ENCODE peak calls at places on chromosomes 16 and 17, in four cellular contexts. Z is transverse colon, E is upper lobe of right lung, S is AG04450. N is an unnamed sample. For H3K27me3, the result is how much of the 10 kb centered on the place peaks cover.

GRCh38 chr17:35046740-35047283 is 16.7 kb downstream of the RFFL start:
- DNase-seq in Z (no peak), E (no peak), S (no peak), N (no peak)

GRCh38 chr16:27401768-27402568 is at the start of gene IL21R:
- DNase-seq in Z (peak), E (peak), S (no peak), N (no peak)

GRCh38 chr16:84446086-84446485 is 58.4 kb downstream of the MEAK7 start:
- DNase-seq in Z (no peak), E (no peak), S (no peak), N (no peak)

GRCh38 chr16:582614-583331 is 7.1 kb upstream of the RAB40C start:
- DNase-seq in Z (no peak), E (no peak), S (no peak), N (no peak)

GRCh38 chr17:79954281-79955166 is 81.1 kb downstream of the TBC1D16 start:
- DNase-seq in Z (no peak), E (peak), S (no peak), N (no peak)

GRCh38 chr17:81955756-81956544 is 5.0 kb downstream of the NOTUM start:
- DNase-seq in Z (no peak), E (no peak), S (no peak), N (no peak)

GRCh38 chr17:2018716-2019490 is 6.2 kb downstream of the RTN4RL1 start:
- DNase-seq in Z (no peak), E (no peak), S (no peak), N (no peak)

GRCh38 chr16:87406495-87407088 is 14.5 kb downstream of the MAP1LC3B start:
- DNase-seq in Z (no peak), E (peak), S (no peak), N (no peak)

GRCh38 chr17:62100050-62100449 is 35.0 kb upstream of the MED13 start:
- DNase-seq in Z (no peak), E (no peak), S (no peak), N (no peak)

GRCh38 chr17:34579979-34580684 is 750 bp downstream of the TMEM132E start:
- DNase-seq in Z (no peak), E (peak), S (no peak), N (no peak)

GRCh38 chr17:45980855-45981254 is 18.2 kb upstream of the STH start:
- DNase-seq in Z (no peak), E (no peak), S (no peak), N (no peak)

GRCh38 chr17:81511550-81511799 is 1.1 kb downstream of the ACTG1 start:
- DNase-seq in Z (no peak), E (no peak), S (no peak), N (no peak)

GRCh38 chr17:44467108-44467507 is 36.1 kb downstream of the GPATCH8 start:
- DNase-seq in Z (no peak), E (no peak), S (no peak), N (no peak)

GRCh38 chr16:1678500-1679098 is 520 bp downstream of the JPT2 start:
- DNase-seq in Z (peak), E (no peak), S (no peak), N (no peak)

GRCh38 chr16:1674751-1675664 is 3.1 kb upstream of the JPT2 start:
- DNase-seq in Z (no peak), E (no peak), S (peak), N (no peak)

GRCh38 chr16:1677942-1678499 is at the start of gene JPT2:
- DNase-seq in Z (peak), E (peak), S (peak), N (peak)

GRCh38 chr16:1676661-1677060 is 1.4 kb upstream of the JPT2 start:
- DNase-seq in Z (no peak), E (no peak), S (no peak), N (no peak)

DNA sequence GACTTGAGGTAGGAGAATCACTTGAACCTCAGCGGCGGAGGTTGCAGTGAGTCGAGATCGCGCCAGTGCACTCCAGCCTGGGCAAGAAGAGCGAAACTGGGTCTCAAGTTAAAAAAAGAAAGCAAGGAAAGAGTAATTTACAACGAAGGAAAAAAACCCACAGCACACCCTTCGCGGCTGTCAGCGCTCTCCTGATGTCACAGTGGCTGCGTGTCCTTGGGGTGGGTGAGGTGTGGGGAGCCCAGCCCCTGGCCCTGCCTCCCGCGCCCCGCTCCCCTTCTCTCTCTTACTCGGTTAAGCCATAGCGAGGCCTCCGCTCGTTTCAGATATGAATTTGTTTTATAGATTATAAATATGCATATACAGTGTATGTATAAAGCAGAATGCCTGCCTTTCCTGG is 740 bp upstream of the JPT2 start:
- DNase-seq in Z (no peak), E (no peak), S (no peak), N (no peak)
- H3K27ac ChIP-seq in Z (peak), E (no peak), S (no peak), N (no peak)

DNA sequence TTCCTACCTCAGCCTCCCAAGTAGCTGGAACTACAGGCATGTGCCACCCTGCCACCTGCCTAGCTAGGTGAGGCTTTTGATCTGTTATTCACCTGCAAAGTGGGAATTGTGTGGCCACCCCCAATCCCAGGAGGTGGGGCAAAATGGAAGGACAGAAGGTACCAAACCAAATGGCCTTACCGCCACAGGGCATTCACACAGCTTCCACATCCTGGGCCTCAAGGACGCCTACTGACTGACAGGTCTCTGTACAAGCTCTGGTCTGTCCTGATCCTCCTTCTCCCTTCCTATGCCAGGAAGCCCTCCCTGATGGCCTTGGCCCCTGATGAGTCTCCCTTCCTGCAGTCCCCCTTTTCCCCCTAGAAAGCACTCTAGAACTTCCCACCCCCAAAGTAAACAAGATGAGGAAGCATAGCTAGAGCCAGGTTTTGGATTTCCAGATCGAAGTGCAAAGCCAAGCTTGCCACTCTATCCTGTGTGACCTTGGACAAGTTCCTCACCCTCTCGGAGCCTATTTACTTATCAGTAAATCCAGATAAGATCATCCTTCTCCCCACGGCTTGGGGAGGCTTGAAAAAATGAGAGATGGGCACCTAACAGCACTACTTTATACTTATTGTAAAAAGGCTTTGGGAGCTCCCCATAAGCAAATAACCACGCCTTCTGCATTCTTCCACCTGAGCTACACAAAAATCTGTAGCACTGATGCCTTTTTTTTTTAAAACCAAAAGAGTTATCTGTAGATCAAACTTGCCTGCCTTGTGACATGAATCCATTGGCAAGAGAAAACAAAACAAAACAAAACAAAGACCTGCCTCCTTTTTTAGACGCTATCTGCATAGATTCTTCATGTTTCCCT is 4.5 kb downstream of the PLLP start:
- DNase-seq in Z (no peak), E (no peak), S (no peak), N (no peak)
- H3K27me3 ChIP-seq in Z (under half), E (under half), S (under half), N (under half)

GRCh38 chr17:56269509-56269908 is 116.2 kb downstream of the ANKFN1 start:
- DNase-seq in Z (no peak), E (no peak), S (no peak), N (no peak)

GRCh38 chr17:56274491-56274890 is 121.2 kb downstream of the ANKFN1 start:
- DNase-seq in Z (no peak), E (no peak), S (no peak), N (no peak)

GRCh38 chr17:56269998-56270397 is 116.7 kb downstream of the ANKFN1 start:
- DNase-seq in Z (no peak), E (no peak), S (no peak), N (no peak)
- H3K27ac ChIP-seq in Z (no peak), E (no peak), S (no peak), N (no peak)

GRCh38 chr16:54932737-54933254 is 2.1 kb downstream of the IRX5 start:
- DNase-seq in Z (no peak), E (peak), S (no peak), N (no peak)
- H3K27me3 ChIP-seq in Z (half or more), E (half or more), S (half or more), N (under half)

DNA sequence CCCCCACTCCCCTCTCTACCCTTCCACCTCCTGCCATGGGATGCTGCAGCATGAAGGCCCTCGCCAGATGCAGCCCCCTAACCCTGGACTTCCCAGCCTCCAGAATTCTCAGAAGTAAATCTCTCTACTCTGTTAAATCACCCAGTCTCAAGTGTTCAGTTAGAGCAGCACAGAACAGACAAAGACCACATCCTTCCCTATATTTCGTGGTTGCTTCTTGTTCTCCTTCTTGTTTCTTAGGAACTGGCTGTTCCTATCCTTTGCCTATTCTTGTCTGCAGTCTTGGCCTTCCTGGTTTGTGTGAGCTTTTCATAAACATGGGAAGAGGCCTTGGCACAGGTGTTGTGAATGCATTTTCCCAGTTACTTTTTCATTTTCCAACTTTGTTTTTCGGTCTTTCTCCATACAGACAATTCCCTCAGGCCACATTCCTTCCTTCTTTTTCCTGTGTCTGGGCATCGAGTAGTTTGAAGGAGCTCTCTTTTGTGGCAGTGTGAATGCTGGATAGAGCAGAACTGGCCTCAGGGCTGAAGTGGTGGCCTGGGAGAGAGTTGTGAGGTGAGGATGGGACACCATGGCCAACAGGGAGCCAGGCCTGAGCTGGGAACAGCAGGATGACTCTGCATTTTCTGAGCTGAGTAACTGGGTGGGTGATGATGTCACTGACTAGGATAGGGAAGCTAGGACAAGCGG is 21.1 kb upstream of the KRT17 start:
- DNase-seq in Z (no peak), E (no peak), S (no peak), N (no peak)
- H3K27ac ChIP-seq in Z (no peak), E (peak), S (peak), N (peak)

DNA sequence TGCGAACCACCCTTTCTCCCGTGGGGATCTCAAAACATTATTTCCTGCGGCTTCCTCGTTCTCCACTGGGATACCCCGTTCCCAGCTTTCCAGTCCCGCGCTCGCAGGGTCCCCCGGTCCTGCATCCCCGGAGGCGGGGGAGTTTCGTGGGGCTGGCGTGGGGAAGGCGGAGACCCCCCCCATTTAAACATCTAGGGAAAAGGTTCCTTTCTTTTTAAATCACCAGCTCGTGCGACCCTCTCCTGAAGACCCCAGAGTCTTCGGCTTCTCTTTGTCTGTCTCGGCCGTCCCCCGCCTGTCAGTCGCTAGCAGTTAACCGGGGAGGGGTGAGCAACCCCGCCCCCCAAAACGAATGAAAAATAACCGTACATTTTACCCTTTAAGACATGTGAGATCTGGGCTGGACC is 486 bp upstream of the IGF2BP1 start:
- DNase-seq in Z (no peak), E (no peak), S (no peak), N (no peak)
- H3K27me3 ChIP-seq in Z (half or more), E (half or more), S (under half), N (half or more)

GRCh38 chr17:4082136-4082924 is 60.5 kb downstream of the ZZEF1 start:
- DNase-seq in Z (no peak), E (no peak), S (no peak), N (no peak)
- H3K27ac ChIP-seq in Z (no peak), E (no peak), S (no peak), N (no peak)